ENCODE peak calls at places on chromosomes 2 and 18, in seven cellular contexts. One of them, this sample, is unnamed.

GRCh38 chr2:179239838-179240237 is 24.8 kb downstream of the SESTD1 start:
- DNase-seq in cardiac fibroblast: no peak
- DNase-seq in NCI-H2107: no peak
- DNase-seq in heart left ventricle: no peak
- DNase-seq in nucleus accumbens: no peak
- DNase-seq in choroid plexus epithelial cell: no peak
- DNase-seq in ecto neural progenitor cell: no peak
- DNase-seq in this sample: no peak

GRCh38 chr2:168220971-168221819 is 26.2 kb downstream of the STK39 start:
- DNase-seq in cardiac fibroblast: no peak
- DNase-seq in NCI-H2107: no peak
- DNase-seq in heart left ventricle: no peak
- DNase-seq in nucleus accumbens: no peak
- DNase-seq in choroid plexus epithelial cell: peak
- DNase-seq in ecto neural progenitor cell: no peak
- DNase-seq in this sample: no peak

GRCh38 chr2:171551836-171552235 is 29.6 kb downstream of the CYBRD1 start:
- DNase-seq in cardiac fibroblast: peak
- DNase-seq in NCI-H2107: no peak
- DNase-seq in heart left ventricle: no peak
- DNase-seq in nucleus accumbens: no peak
- DNase-seq in choroid plexus epithelial cell: peak
- DNase-seq in ecto neural progenitor cell: no peak
- DNase-seq in this sample: no peak

GRCh38 chr2:46857871-46858696 is 57.5 kb downstream of the MCFD2 start:
- DNase-seq in cardiac fibroblast: peak
- DNase-seq in NCI-H2107: no peak
- DNase-seq in heart left ventricle: no peak
- DNase-seq in nucleus accumbens: no peak
- DNase-seq in choroid plexus epithelial cell: peak
- DNase-seq in ecto neural progenitor cell: no peak
- DNase-seq in this sample: peak

GRCh38 chr2:149064365-149064841 is 25.9 kb downstream of the LYPD6B start:
- DNase-seq in cardiac fibroblast: no peak
- DNase-seq in NCI-H2107: no peak
- DNase-seq in heart left ventricle: no peak
- DNase-seq in nucleus accumbens: no peak
- DNase-seq in choroid plexus epithelial cell: no peak
- DNase-seq in ecto neural progenitor cell: no peak
- DNase-seq in this sample: no peak

GRCh38 chr18:3689091-3689490 is 239.1 kb downstream of the TGIF1 start:
- DNase-seq in cardiac fibroblast: peak
- DNase-seq in NCI-H2107: no peak
- DNase-seq in heart left ventricle: no peak
- DNase-seq in nucleus accumbens: no peak
- DNase-seq in choroid plexus epithelial cell: peak
- DNase-seq in ecto neural progenitor cell: no peak
- DNase-seq in this sample: no peak

GRCh38 chr2:200306969-200307811 is 697 bp downstream of the SPATS2L start:
- DNase-seq in cardiac fibroblast: peak
- DNase-seq in NCI-H2107: no peak
- DNase-seq in heart left ventricle: peak
- DNase-seq in nucleus accumbens: peak
- DNase-seq in choroid plexus epithelial cell: peak
- DNase-seq in ecto neural progenitor cell: peak
- DNase-seq in this sample: peak

GRCh38 chr2:98911376-98912154 is 24.5 kb downstream of the CRACDL start:
- DNase-seq in cardiac fibroblast: peak
- DNase-seq in NCI-H2107: no peak
- DNase-seq in heart left ventricle: no peak
- DNase-seq in nucleus accumbens: no peak
- DNase-seq in choroid plexus epithelial cell: peak
- DNase-seq in ecto neural progenitor cell: peak
- DNase-seq in this sample: no peak

GRCh38 chr2:26330114-26330581 is 15.8 kb upstream of the SELENOI start:
- DNase-seq in cardiac fibroblast: peak
- DNase-seq in NCI-H2107: peak
- DNase-seq in heart left ventricle: peak
- DNase-seq in nucleus accumbens: peak
- DNase-seq in choroid plexus epithelial cell: peak
- DNase-seq in ecto neural progenitor cell: peak
- DNase-seq in this sample: peak

GRCh38 chr2:96116879-96117533 is 635 bp upstream of the ADRA2B start:
- DNase-seq in cardiac fibroblast: peak
- DNase-seq in NCI-H2107: peak
- DNase-seq in heart left ventricle: peak
- DNase-seq in nucleus accumbens: no peak
- DNase-seq in choroid plexus epithelial cell: peak
- DNase-seq in ecto neural progenitor cell: peak
- DNase-seq in this sample: peak

GRCh38 chr2:111626037-111626861 is 257.7 kb downstream of the ANAPC1 start:
- DNase-seq in cardiac fibroblast: no peak
- DNase-seq in NCI-H2107: no peak
- DNase-seq in heart left ventricle: no peak
- DNase-seq in nucleus accumbens: no peak
- DNase-seq in choroid plexus epithelial cell: peak
- DNase-seq in ecto neural progenitor cell: no peak
- DNase-seq in this sample: no peak

GRCh38 chr2:174009488-174010223 is 44.5 kb upstream of the SP3 start:
- DNase-seq in cardiac fibroblast: peak
- DNase-seq in NCI-H2107: no peak
- DNase-seq in heart left ventricle: no peak
- DNase-seq in nucleus accumbens: no peak
- DNase-seq in choroid plexus epithelial cell: peak
- DNase-seq in ecto neural progenitor cell: no peak
- DNase-seq in this sample: no peak

GRCh38 chr2:46241344-46241743 is 55.9 kb upstream of the EPAS1 start:
- DNase-seq in cardiac fibroblast: no peak
- DNase-seq in NCI-H2107: no peak
- DNase-seq in heart left ventricle: no peak
- DNase-seq in nucleus accumbens: no peak
- DNase-seq in choroid plexus epithelial cell: peak
- DNase-seq in ecto neural progenitor cell: no peak
- DNase-seq in this sample: peak